ENCODE peak calls at places on chromosomes 5 and 9, in five cellular contexts. P is NCI-H82, X is pons, I is RPMI7951, G is HuH-7. F is an unnamed sample.
A peak's percentile ranks its signal among the peaks of the same experiment; 100 is the strongest.

GRCh38 chr9:137382728-137383452 is 40.1 kb downstream of the EXD3 start:
- DNase-seq in I (no peak), P (no peak), G (no peak), X (no peak), F (no peak)

GRCh38 chr5:61768692-61769281 is 436.7 kb downstream of the ZSWIM6 start:
- DNase-seq in X (no peak), P (peak; percentile 78), G (peak; percentile 52), I (peak; percentile 24), F (peak; percentile 5)

GRCh38 chr5:163379298-163380155 is 57.9 kb upstream of the CCNG1 start:
- DNase-seq in P (no peak), I (peak; percentile 78), X (peak; percentile 55), G (no peak), F (peak; percentile 56)

GRCh38 chr9:114278881-114279570 is 43.9 kb upstream of the ORM1 start:
- DNase-seq in P (no peak), G (no peak), X (no peak), I (peak; percentile 82), F (peak; percentile 73)

GRCh38 chr5:176716320-176716719 is 69.0 kb downstream of the TSPAN17 start:
- DNase-seq in P (peak; percentile 28), G (no peak), X (peak; percentile 6), I (peak; percentile 91), F (peak; percentile 54)

GRCh38 chr5:60494635-60495034 is 205.3 kb downstream of the DEPDC1B start:
- DNase-seq in X (no peak), G (no peak), I (no peak), P (no peak), F (no peak)

GRCh38 chr5:54259090-54259489 is 51.3 kb downstream of the ARL15 start:
- DNase-seq in X (no peak), G (no peak), I (peak; percentile 3), P (no peak), F (no peak)

GRCh38 chr5:55821731-55822512 is 29.2 kb upstream of the IL31RA start:
- DNase-seq in X (no peak), G (no peak), P (no peak), I (peak; percentile 1), F (peak; percentile 43)

GRCh38 chr5:116522737-116523136 is 51.9 kb downstream of the SEMA6A start:
- DNase-seq in G (no peak), P (no peak), I (no peak), X (no peak), F (no peak)

GRCh38 chr5:168422431-168422830 is 63.8 kb upstream of the RARS1 start:
- DNase-seq in X (no peak), G (peak; percentile 54), P (peak; percentile 18), I (no peak), F (no peak)

GRCh38 chr9:98310752-98311392 is 55.4 kb upstream of the TBC1D2 start:
- DNase-seq in P (no peak), G (no peak), I (no peak), X (no peak), F (no peak)

GRCh38 chr5:160260881-160261815 is 31.8 kb downstream of the FABP6 start:
- DNase-seq in X (no peak), P (peak; percentile 63), I (no peak), G (no peak), F (no peak)

GRCh38 chr9:78967557-78968212 is 604.1 kb upstream of the TLE4 start:
- DNase-seq in X (no peak), I (no peak), G (no peak), P (no peak), F (peak; percentile 13)

GRCh38 chr5:167804512-167805220 is 486.8 kb upstream of the WWC1 start:
- DNase-seq in I (no peak), P (no peak), G (no peak), X (no peak), F (no peak)

GRCh38 chr5:153654444-153654843 is 164.0 kb downstream of the GRIA1 start:
- DNase-seq in G (no peak), I (no peak), P (no peak), X (no peak), F (peak; percentile 48)

GRCh38 chr9:135939351-135940265 is 21.6 kb downstream of the UBAC1 start:
- DNase-seq in X (no peak), P (no peak), G (no peak), I (peak; percentile 11), F (no peak)

GRCh38 chr9:109013678-109014145 is 413 bp upstream of the CTNNAL1 start:
- DNase-seq in I (peak; percentile 80), P (peak; percentile 97), G (no peak), X (peak; percentile 79), F (peak; percentile 77)

GRCh38 chr5:149114403-149115312 is 26.6 kb upstream of the ABLIM3 start:
- DNase-seq in X (peak; percentile 93), I (peak; percentile 79), G (peak; percentile 36), P (peak; percentile 81), F (peak; percentile 77)

GRCh38 chr9:95313010-95313498 is 4.5 kb downstream of the FANCC start:
- DNase-seq in P (peak; percentile 96), I (peak; percentile 78), G (no peak), X (peak; percentile 18), F (peak; percentile 72)

GRCh38 chr9:113514061-113514460 is 50.5 kb downstream of the RGS3 start:
- DNase-seq in I (no peak), P (no peak), X (no peak), G (no peak), F (no peak)

GRCh38 chr9:82923410-82924242 is 139.3 kb downstream of the RASEF start:
- DNase-seq in G (no peak), I (no peak), P (peak; percentile 11), X (no peak), F (no peak)

GRCh38 chr5:57841671-57842375 is 359.2 kb upstream of the ACTBL2 start:
- DNase-seq in P (no peak), G (no peak), X (peak; percentile 35), I (peak; percentile 94), F (peak; percentile 87)

GRCh38 chr5:61837788-61838187 is 468.2 kb upstream of the KIF2A start:
- DNase-seq in I (no peak), P (no peak), X (no peak), G (no peak), F (no peak)

GRCh38 chr5:132468665-132469379 is 21.8 kb downstream of the IRF1 start:
- DNase-seq in X (no peak), G (no peak), P (no peak), I (no peak), F (no peak)

GRCh38 chr5:54624671-54625583 is 107.4 kb downstream of the SNX18 start:
- DNase-seq in I (no peak), X (no peak), P (no peak), G (no peak), F (peak; percentile 40)

GRCh38 chr5:95519681-95520080 is 35.1 kb downstream of the SKIC3 start:
- DNase-seq in X (no peak), I (no peak), G (no peak), P (no peak), F (no peak)

GRCh38 chr5:175599210-175599609 is 58.7 kb upstream of the HRH2 start:
- DNase-seq in P (no peak), G (no peak), X (no peak), I (no peak), F (no peak)

GRCh38 chr5:120091376-120091948 is 372.6 kb upstream of the PRR16 start:
- DNase-seq in X (no peak), G (no peak), P (no peak), I (no peak), F (no peak)

GRCh38 chr5:177430972-177431316 is 4.5 kb downstream of the GRK6 start:
- DNase-seq in X (no peak), P (no peak), I (no peak), G (no peak), F (no peak)

GRCh38 chr5:90709323-90710148 is 150.9 kb downstream of the ADGRV1 start:
- DNase-seq in P (peak; percentile 67), I (peak; percentile 6), G (peak; percentile 52), X (peak; percentile 36), F (peak; percentile 66)

GRCh38 chr9:33117306-33117705 is 40.8 kb upstream of the SMU1 start:
- DNase-seq in P (no peak), X (no peak), G (no peak), I (peak; percentile 76), F (peak; percentile 77)

F was measured in GM03348.